ENCODE peak calls at places on chromosomes 4 and X, in nine cellular contexts. O is PC-3, U is fibroblast of mammary gland, R is lung, N is foreskin fibroblast, M is right lobe of liver, Q is progenitor cell of endocrine pancreas, C is RWPE1, A is neural crest cell. Z is an unnamed sample.

GRCh38 chrX:96081891-96082290 is 602.8 kb upstream of the DIAPH2 start:
- DNase-seq in O (no peak), U (no peak), R (no peak), N (no peak), M (no peak), Q (no peak), C (no peak), A (no peak), Z (no peak)

GRCh38 chr4:11650801-11651596 is 222.3 kb upstream of the HS3ST1 start:
- DNase-seq in O (peak; percentile 50), U (peak; percentile 35), R (no peak), N (peak; percentile 6), M (no peak), Q (no peak), C (no peak), A (no peak), Z (no peak)

GRCh38 chrX:52368368-52369055 is at the start of gene XAGE2:
- DNase-seq in O (no peak), U (no peak), R (no peak), N (no peak), M (no peak), Q (no peak), C (no peak), A (no peak), Z (no peak)

GRCh38 chrX:101617211-101618191 is at the start of gene ARMCX6:
- DNase-seq in O (peak; percentile 58), U (peak; percentile 74), R (peak; percentile 70), N (peak; percentile 89), M (peak; percentile 78), Q (peak; percentile 42), C (peak; percentile 49), A (peak; percentile 44), Z (peak; percentile 78)

GRCh38 chr4:173703076-173703475 is 173.0 kb upstream of the HAND2 start:
- DNase-seq in O (no peak), U (peak; percentile 69), R (no peak), N (peak; percentile 55), M (no peak), Q (no peak), C (no peak), A (no peak), Z (no peak)

GRCh38 chrX:2595258-2595657 is 94.5 kb upstream of the DHRSX start:
- DNase-seq in O (no peak), U (peak; percentile 91), R (no peak), N (peak; percentile 84), M (no peak), Q (no peak), C (no peak), A (no peak), Z (no peak)

GRCh38 chrX:109448539-109448938 is 33.3 kb downstream of the GUCY2F start:
- DNase-seq in O (no peak), U (no peak), R (no peak), N (peak; percentile 5), M (no peak), Q (no peak), C (no peak), A (no peak), Z (no peak)

GRCh38 chr4:106687026-106687425 is 318.4 kb upstream of the GIMD1 start:
- DNase-seq in O (no peak), U (peak; percentile 10), R (no peak), N (peak; percentile 21), M (no peak), Q (no peak), C (no peak), A (no peak), Z (no peak)

GRCh38 chrX:106397788-106398538 is 213.8 kb upstream of the RADX start:
- DNase-seq in O (peak; percentile 67), U (peak; percentile 23), R (no peak), N (peak; percentile 33), M (no peak), Q (no peak), C (peak; percentile 13), A (no peak), Z (no peak)
- TF ChIP-seq CTCF in O (peak; percentile 63), U (peak; percentile 18), R (no peak), N (no peak), M (peak; percentile 34), Q (no peak), C (no peak), A (peak; percentile 36), Z (peak; percentile 14)

GRCh38 chrX:63299596-63299995 is 51.5 kb downstream of the SPIN4 start:
- DNase-seq in O (no peak), U (no peak), R (no peak), N (no peak), M (no peak), Q (no peak), C (no peak), A (no peak), Z (no peak)
- TF ChIP-seq CTCF in O (no peak), U (no peak), R (no peak), N (no peak), M (no peak), Q (no peak), C (no peak), A (no peak), Z (no peak)

GRCh38 chr4:924107-925096 is 7.7 kb downstream of the GAK start:
- DNase-seq in O (no peak), U (peak; percentile 59), R (no peak), N (peak; percentile 23), M (no peak), Q (no peak), C (no peak), A (no peak), Z (peak; percentile 70)

GRCh38 chr4:929096-929765 is 2.9 kb downstream of the GAK start:
- DNase-seq in O (no peak), U (no peak), R (no peak), N (no peak), M (no peak), Q (no peak), C (no peak), A (no peak), Z (no peak)

GRCh38 chr4:925771-926500 is 6.2 kb downstream of the GAK start:
- DNase-seq in O (no peak), U (peak; percentile 7), R (no peak), N (no peak), M (no peak), Q (no peak), C (no peak), A (no peak), Z (no peak)

GRCh38 chr4:925171-925570 is 6.9 kb downstream of the GAK start:
- DNase-seq in O (no peak), U (no peak), R (no peak), N (no peak), M (no peak), Q (no peak), C (no peak), A (no peak), Z (no peak)

DNA sequence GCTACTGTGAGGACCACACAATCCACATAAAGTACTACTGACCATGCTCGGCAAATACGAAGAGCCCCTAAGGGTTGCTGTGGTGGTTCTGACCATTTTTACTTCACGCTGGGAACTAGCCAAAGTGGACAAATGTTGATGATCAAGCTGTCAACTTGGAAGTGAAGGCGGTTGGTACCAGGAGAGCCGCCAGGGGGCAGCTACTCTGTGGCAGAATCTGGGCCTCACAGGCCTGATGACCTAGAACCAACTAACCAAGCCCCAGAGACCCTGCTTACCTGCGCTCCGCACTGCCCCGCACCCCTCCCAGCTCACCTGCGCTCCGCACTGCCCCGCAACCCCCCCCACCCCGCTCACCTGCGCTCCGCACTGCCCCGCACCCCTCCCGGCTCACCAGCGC is 5.6 kb downstream of the GAK start:
- DNase-seq in O (peak; percentile 17), U (peak; percentile 24), R (no peak), N (peak; percentile 22), M (no peak), Q (no peak), C (no peak), A (peak; percentile 41), Z (no peak)
- TF ChIP-seq CTCF in O (peak; percentile 42), U (peak; percentile 43), R (no peak), N (peak; percentile 20), M (no peak), Q (peak; percentile 67), C (no peak), A (peak; percentile 60), Z (no peak)

GRCh38 chr4:36138221-36138620 is 106.1 kb downstream of the ARAP2 start:
- DNase-seq in O (peak; percentile 3), U (peak; percentile 11), R (no peak), N (peak; percentile 4), M (no peak), Q (no peak), C (peak; percentile 24), A (no peak), Z (no peak)
- TF ChIP-seq CTCF in O (no peak), U (no peak), R (no peak), N (no peak), M (no peak), Q (no peak), C (no peak), A (no peak), Z (no peak)

GRCh38 chrX:45515262-45516215 is 314.9 kb upstream of the DIPK2B start:
- DNase-seq in O (peak; percentile 97), U (peak; percentile 97), R (peak; percentile 78), N (peak; percentile 93), M (peak; percentile 64), Q (no peak), C (peak; percentile 70), A (no peak), Z (peak; percentile 25)
- TF ChIP-seq CTCF in O (peak; percentile 87), U (peak; percentile 79), R (peak; percentile 36), N (peak; percentile 59), M (peak; percentile 64), Q (peak; percentile 50), C (peak; percentile 74), A (peak; percentile 63), Z (peak; percentile 53)

GRCh38 chrX:49043987-49044281 is 777 bp upstream of the TFE3 start:
- DNase-seq in O (no peak), U (no peak), R (no peak), N (no peak), M (no peak), Q (no peak), C (no peak), A (no peak), Z (no peak)
- TF ChIP-seq CTCF in O (no peak), U (no peak), R (no peak), N (no peak), M (no peak), Q (no peak), C (no peak), A (no peak), Z (no peak)

GRCh38 chrX:41723821-41724220 is at the start of gene GPR82:
- DNase-seq in O (no peak), U (no peak), R (no peak), N (no peak), M (no peak), Q (no peak), C (no peak), A (no peak), Z (no peak)
- TF ChIP-seq CTCF in O (no peak), U (no peak), R (no peak), N (no peak), M (no peak), Q (no peak), C (no peak), A (no peak), Z (no peak)